ENCODE peak calls at places on chromosomes 3 and 15, in seven cellular contexts. S is HL-60, V is breast epithelium, Q is pancreas, O is heart left ventricle, R is stomach, P is left ventricle myocardium inferior. L is an unnamed sample.

GRCh38 chr3:41040256-41040655 is 159.0 kb upstream of the CTNNB1 start:
- DNase-seq in P (no peak), V (no peak), O (no peak), Q (no peak), R (no peak), S (no peak), L (no peak)

GRCh38 chr15:66842710-66843441 is 140.8 kb downstream of the SMAD6 start:
- DNase-seq in P (peak), R (peak), O (peak), V (peak), Q (peak), S (peak), L (peak)

GRCh38 chr15:98684995-98685525 is 36.7 kb downstream of the IGF1R start:
- DNase-seq in Q (no peak), V (no peak), P (no peak), S (peak), R (no peak), O (no peak), L (no peak)

GRCh38 chr3:4245671-4246070 is 57.5 kb upstream of the SETMAR start:
- DNase-seq in Q (no peak), V (no peak), R (no peak), P (no peak), S (no peak), O (no peak), L (no peak)

GRCh38 chr15:47184003-47184404 is 533.3 kb upstream of the SEMA6D start:
- DNase-seq in O (no peak), S (peak), R (no peak), Q (no peak), P (no peak), V (no peak), L (peak)

GRCh38 chr3:39346785-39347585 is 17.5 kb downstream of the CCR8 start:
- DNase-seq in Q (no peak), O (no peak), S (no peak), R (no peak), V (no peak), P (no peak), L (no peak)

GRCh38 chr15:89669309-89669865 is 9.8 kb downstream of the PLIN1 start:
- DNase-seq in V (no peak), Q (no peak), O (no peak), R (no peak), S (no peak), P (no peak), L (no peak)

GRCh38 chr3:134364936-134365765 is 9.1 kb downstream of the AMOTL2 start:
- DNase-seq in O (no peak), Q (no peak), P (no peak), S (no peak), V (no peak), R (no peak), L (no peak)

GRCh38 chr3:71725279-71725991 is at the start of gene EIF4E3:
- DNase-seq in S (no peak), V (no peak), P (peak), R (peak), Q (peak), O (peak), L (peak)

GRCh38 chr15:52567886-52568568 is 803 bp downstream of the ARPP19 start:
- DNase-seq in O (no peak), S (no peak), Q (peak), V (peak), P (no peak), R (peak), L (no peak)

GRCh38 chr15:31403606-31404005 is 77.0 kb downstream of the KLF13 start:
- DNase-seq in P (no peak), Q (no peak), V (no peak), R (no peak), O (no peak), S (no peak), L (no peak)

GRCh38 chr3:191740712-191741111 is 279.7 kb downstream of the PYDC2 start:
- DNase-seq in Q (peak), O (no peak), R (no peak), S (no peak), V (no peak), P (no peak), L (no peak)

GRCh38 chr15:52005748-52006701 is 13.0 kb upstream of the MAPK6 start:
- DNase-seq in Q (no peak), R (no peak), V (no peak), P (no peak), O (no peak), S (no peak), L (no peak)

GRCh38 chr3:9552252-9552999 is 1.2 kb downstream of the LHFPL4 start:
- DNase-seq in R (peak), V (no peak), Q (peak), S (peak), O (peak), P (peak), L (peak)

GRCh38 chr3:150300847-150301517 is 107.1 kb upstream of the TSC22D2 start:
- DNase-seq in V (no peak), R (no peak), S (no peak), Q (no peak), P (no peak), O (no peak), L (no peak)

GRCh38 chr3:18425641-18426403 is 683 bp upstream of the SATB1 start:
- DNase-seq in S (peak), V (no peak), R (peak), Q (peak), P (peak), O (peak), L (peak)

GRCh38 chr15:81820236-81820635 is 225.6 kb downstream of the MEX3B start:
- DNase-seq in O (no peak), P (no peak), V (no peak), S (no peak), R (no peak), Q (no peak), L (no peak)

GRCh38 chr3:99929409-99930139 is 111.9 kb downstream of the CMSS1 start:
- DNase-seq in O (peak), S (no peak), P (peak), V (peak), Q (no peak), R (no peak), L (peak)

GRCh38 chr3:126537730-126538281 is 13.9 kb downstream of the CHST13 start:
- DNase-seq in Q (no peak), V (no peak), O (no peak), S (no peak), P (no peak), R (no peak), L (peak)

GRCh38 chr15:38521316-38521715 is 43.3 kb downstream of the RASGRP1 start:
- DNase-seq in S (no peak), R (no peak), V (no peak), P (no peak), O (no peak), Q (no peak), L (no peak)

GRCh38 chr3:142272200-142272891 is 47.0 kb upstream of the GK5 start:
- DNase-seq in S (no peak), R (no peak), V (no peak), P (no peak), Q (no peak), O (no peak), L (no peak)

GRCh38 chr3:42961633-42962032 is 17.5 kb upstream of the GASK1A start:
- DNase-seq in P (no peak), V (no peak), S (peak), Q (no peak), O (peak), R (peak), L (no peak)

GRCh38 chr3:110413807-110414748 is 657.5 kb upstream of the NECTIN3 start:
- DNase-seq in S (no peak), R (no peak), Q (no peak), V (no peak), O (no peak), P (no peak), L (no peak)

DNA sequence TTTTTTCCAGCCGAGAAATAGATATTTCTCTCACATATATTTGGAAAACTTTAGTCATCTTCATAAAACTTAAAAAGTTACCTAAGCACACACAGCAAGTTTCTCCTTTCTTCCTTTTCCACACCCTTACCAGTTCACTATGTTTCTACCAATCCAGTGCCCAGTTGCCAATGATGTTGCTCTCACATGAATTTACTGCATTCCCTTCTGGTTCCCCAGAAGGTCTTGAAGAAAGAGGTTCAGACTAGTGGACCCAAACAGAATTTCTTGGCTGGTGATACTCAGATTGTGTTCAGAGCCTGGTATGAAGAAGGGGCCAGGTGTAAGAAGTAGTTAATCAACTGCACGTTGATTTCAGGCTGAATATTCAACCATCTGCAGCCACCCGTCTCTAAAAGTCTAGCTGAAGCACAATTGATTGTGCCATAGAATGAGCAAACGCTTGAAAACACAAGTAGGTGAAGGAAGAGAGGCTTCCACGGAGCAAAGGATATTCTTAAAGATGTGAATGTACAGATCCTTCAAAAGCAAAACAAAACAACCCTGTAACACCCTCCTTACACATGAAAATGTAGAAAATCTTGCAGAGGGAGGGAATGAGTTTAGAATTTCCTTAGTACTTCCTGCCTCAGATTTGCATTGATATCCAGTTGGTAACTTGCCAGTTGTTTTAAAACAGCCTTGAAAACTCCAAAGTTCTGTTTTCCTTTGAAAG is 4.6 kb downstream of the RBMS3 start:
- DNase-seq in Q (no peak), S (no peak), V (no peak), R (no peak), O (no peak), P (no peak), L (no peak)
- H3K4me3 ChIP-seq in Q (no peak), S (no peak), V (peak), R (peak), O (peak), P (peak), L (peak)

GRCh38 chr3:196134691-196135090 is 52.8 kb upstream of the TFRC start:
- DNase-seq in R (no peak), S (no peak), P (no peak), O (no peak), V (no peak), Q (no peak), L (no peak)

GRCh38 chr3:196135693-196136639 is 54.1 kb upstream of the TFRC start:
- DNase-seq in Q (no peak), R (no peak), S (no peak), O (no peak), P (no peak), V (peak), L (no peak)

GRCh38 chr3:196128172-196128843 is 46.4 kb upstream of the TFRC start:
- DNase-seq in S (no peak), Q (no peak), P (no peak), O (no peak), R (no peak), V (no peak), L (no peak)

GRCh38 chr3:196127308-196128040 is 45.6 kb upstream of the TFRC start:
- DNase-seq in O (no peak), V (no peak), P (no peak), S (no peak), Q (no peak), R (peak), L (no peak)

DNA sequence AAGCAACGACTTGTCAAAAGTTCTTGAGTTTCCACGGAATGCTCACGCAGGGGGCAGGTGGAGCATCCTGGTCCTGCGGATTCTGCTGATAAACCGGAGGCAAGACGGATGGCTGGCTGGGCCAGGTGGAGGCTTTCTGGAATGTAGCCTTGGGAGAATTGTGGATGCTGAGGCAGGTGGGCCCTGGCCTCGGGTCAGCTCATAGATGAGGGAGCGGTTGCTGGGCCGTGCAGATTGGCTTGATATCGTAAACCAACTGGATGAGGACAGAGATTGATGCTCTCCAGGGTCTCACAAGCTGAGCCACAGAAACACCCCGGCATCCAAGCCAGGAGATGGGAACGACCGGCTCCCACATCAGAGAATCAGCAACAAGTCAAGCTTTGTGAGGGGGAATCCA is 50.0 kb upstream of the TFRC start:
- DNase-seq in O (no peak), P (no peak), Q (no peak), V (no peak), S (no peak), R (no peak), L (no peak)
- TF ChIP-seq CTCF in O (no peak), P (no peak), Q (no peak), V (no peak), S (no peak), R (no peak), L (no peak)

GRCh38 chr3:156543043-156543555 is 11.8 kb downstream of the SSR3 start:
- DNase-seq in P (no peak), S (no peak), V (no peak), Q (no peak), O (no peak), R (no peak), L (no peak)
- H3K27ac ChIP-seq in P (peak), S (no peak), V (peak), Q (no peak), O (peak), R (no peak), L (peak)

GRCh38 chr3:23161308-23161707 is 41.8 kb upstream of the UBE2E2 start:
- DNase-seq in Q (no peak), V (no peak), P (no peak), O (no peak), S (no peak), R (no peak), L (no peak)

GRCh38 chr3:23162939-23163338 is 40.2 kb upstream of the UBE2E2 start:
- DNase-seq in P (no peak), R (no peak), S (no peak), Q (no peak), O (no peak), V (no peak), L (no peak)

GRCh38 chr3:23165571-23165970 is 37.6 kb upstream of the UBE2E2 start:
- DNase-seq in S (no peak), R (no peak), V (no peak), O (no peak), P (no peak), Q (no peak), L (no peak)

GRCh38 chr3:23159929-23160328 is 43.2 kb upstream of the UBE2E2 start:
- DNase-seq in S (no peak), O (no peak), P (no peak), Q (no peak), R (no peak), V (no peak), L (no peak)

DNA sequence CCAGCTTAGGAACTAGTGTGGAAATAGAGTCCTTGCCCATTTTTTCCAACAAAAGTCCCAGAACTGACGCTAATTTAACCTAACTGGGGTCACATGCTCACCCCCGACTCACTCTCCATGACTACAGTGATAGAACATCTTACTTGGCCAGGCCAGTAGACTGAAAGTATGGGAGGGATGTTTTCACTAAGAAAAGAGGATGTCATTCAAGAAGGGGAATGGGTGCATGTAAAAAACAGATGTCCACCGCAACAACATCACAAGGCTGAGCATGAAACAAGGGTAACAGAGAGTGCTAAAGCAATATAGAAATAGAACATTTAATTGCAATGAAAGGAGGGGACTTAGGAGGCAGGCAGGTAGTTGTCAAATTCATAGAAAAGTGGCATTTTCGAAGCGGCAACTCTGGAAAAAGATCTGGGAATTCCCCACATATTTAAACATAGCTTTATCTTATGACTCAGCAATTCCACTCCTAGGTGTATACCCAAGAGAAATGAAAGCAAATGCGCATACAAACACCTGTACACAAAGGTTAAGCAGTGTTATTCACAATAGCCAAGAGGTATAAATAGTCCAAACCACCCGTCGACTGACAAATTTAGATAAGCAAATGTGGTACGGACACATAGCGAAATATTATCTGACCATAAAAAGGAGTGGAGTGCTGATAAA is 41.1 kb upstream of the UBE2E2 start:
- DNase-seq in O (no peak), V (no peak), S (no peak), P (no peak), R (no peak), Q (no peak), L (no peak)
- H3K4me3 ChIP-seq in O (no peak), V (no peak), S (no peak), P (no peak), R (no peak), Q (no peak), L (no peak)

DNA sequence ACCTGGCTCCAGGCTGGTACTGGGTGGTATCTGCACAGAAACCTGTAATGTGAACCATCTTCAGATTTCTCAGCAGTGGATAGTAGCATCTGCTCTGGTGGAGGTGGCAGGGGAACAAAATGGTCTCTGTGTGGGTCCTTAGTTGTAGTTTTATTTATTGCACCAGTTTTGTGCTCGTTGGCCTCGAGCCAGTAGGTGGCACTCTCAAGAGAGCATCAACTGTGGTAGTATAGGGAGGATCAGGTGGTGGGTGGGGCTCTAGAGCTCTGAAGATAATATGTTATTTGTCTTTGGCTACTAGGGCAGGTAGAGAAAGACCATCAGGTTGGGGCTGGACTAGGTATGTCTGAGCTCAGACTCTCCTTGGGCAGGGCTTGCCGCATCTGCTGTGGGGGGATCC is 254.0 kb upstream of the GPR149 start:
- DNase-seq in Q (no peak), P (no peak), V (no peak), O (no peak), R (no peak), S (peak), L (no peak)
- TF ChIP-seq CTCF in Q (no peak), P (no peak), V (no peak), O (no peak), R (no peak), S (no peak), L (no peak)

GRCh38 chr3:59046839-59047238 is 3.0 kb downstream of the CFAP20DC start:
- DNase-seq in Q (no peak), V (no peak), S (no peak), R (no peak), O (no peak), P (no peak), L (no peak)

GRCh38 chr3:59052803-59053411 is 3.1 kb upstream of the CFAP20DC start:
- DNase-seq in Q (peak), S (peak), P (no peak), O (no peak), V (no peak), R (no peak), L (no peak)

DNA sequence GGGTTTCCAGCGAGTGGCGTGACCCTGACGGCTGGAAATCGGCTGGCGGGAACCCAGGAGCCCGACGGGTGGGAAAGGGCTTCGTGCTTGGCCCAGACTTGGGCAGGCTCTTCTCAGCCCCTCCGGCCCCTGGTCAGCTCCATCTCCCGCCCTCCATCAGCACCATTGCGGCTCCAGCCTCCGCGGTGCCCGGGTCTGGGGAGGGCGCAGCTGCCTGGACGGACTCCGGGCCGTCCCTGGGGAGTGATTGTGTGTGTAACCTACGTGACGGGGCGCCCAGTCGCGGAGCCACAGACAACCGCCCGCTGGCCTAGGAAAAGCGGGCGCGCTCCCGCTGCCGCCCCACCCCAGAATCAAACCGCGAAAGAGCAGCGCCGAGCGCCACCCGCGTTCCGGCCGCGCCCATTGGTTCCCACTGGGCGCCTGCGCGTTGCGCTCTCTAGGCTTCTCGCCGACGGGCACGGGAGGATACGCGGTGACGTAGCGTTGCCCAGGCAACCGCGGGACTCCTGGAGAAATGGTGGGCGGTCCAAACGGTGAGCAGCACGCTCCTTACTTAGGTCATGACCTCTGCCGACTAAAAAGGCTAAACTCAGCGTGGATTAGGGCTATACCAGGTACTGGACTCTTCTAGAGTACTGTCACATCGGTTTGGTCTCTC is at the start of gene CFAP20DC:
- DNase-seq in P (peak), V (peak), S (peak), O (peak), R (peak), Q (peak), L (peak)
- H3K27ac ChIP-seq in P (peak), V (peak), S (no peak), O (no peak), R (peak), Q (no peak), L (no peak)

GRCh38 chr3:31265646-31266423 is 266.9 kb upstream of the STT3B start:
- DNase-seq in O (no peak), V (no peak), S (peak), P (no peak), R (no peak), Q (no peak), L (no peak)
- H3K4me3 ChIP-seq in O (no peak), V (no peak), S (no peak), P (no peak), R (no peak), Q (no peak), L (no peak)

GRCh38 chr3:13887746-13888300 is 8.0 kb upstream of the WNT7A start:
- DNase-seq in P (no peak), R (no peak), V (no peak), O (no peak), S (no peak), Q (no peak), L (no peak)

GRCh38 chr3:13886593-13887129 is 6.8 kb upstream of the WNT7A start:
- DNase-seq in R (no peak), O (peak), P (no peak), V (no peak), S (no peak), Q (no peak), L (no peak)

GRCh38 chr3:13884851-13885703 is 5.2 kb upstream of the WNT7A start:
- DNase-seq in O (peak), R (peak), P (no peak), V (peak), S (peak), Q (peak), L (no peak)

GRCh38 chr3:13883681-13884080 is 3.8 kb upstream of the WNT7A start:
- DNase-seq in S (no peak), O (no peak), R (no peak), P (no peak), V (no peak), Q (no peak), L (no peak)

GRCh38 chr3:13885704-13886010 is 5.8 kb upstream of the WNT7A start:
- DNase-seq in P (no peak), R (no peak), O (no peak), Q (no peak), V (no peak), S (no peak), L (no peak)
- TF ChIP-seq CTCF in P (no peak), R (no peak), O (no peak), Q (no peak), V (no peak), S (no peak), L (no peak)

L was measured in psoas muscle.